ENCODE peak calls at places on chromosomes 5 and 9, in eight cellular contexts. B, K, E, G, W, T, O and R are unnamed samples.
A peak's percentile ranks its signal among the peaks of the same experiment; 100 is the strongest.

GRCh38 chr5:10689391-10690081 is 71.5 kb downstream of the DAP start:
- DNase-seq in B (no peak), K (peak; percentile 68), E (peak; percentile 40), G (peak; percentile 86), W (peak; percentile 10), T (no peak), O (peak; percentile 60), R (no peak)

GRCh38 chr5:139660916-139661814 is 13.0 kb downstream of the CXXC5 start:
- DNase-seq in B (peak; percentile 92), K (peak; percentile 81), E (no peak), G (peak; percentile 44), W (no peak), T (peak; percentile 63), O (peak; percentile 84), R (peak; percentile 87)

GRCh38 chr9:131483319-131484050 is 19.2 kb upstream of the POMT1 start:
- DNase-seq in B (no peak), K (no peak), E (no peak), G (no peak), W (no peak), T (no peak), O (no peak), R (no peak)

GRCh38 chr5:17394086-17394485 is 103.9 kb upstream of the TAF11L2 start:
- DNase-seq in B (no peak), K (no peak), E (no peak), G (no peak), W (no peak), T (no peak), O (no peak), R (no peak)

GRCh38 chr5:1983919-1984695 is 101.4 kb upstream of the IRX4 start:
- DNase-seq in B (no peak), K (no peak), E (no peak), G (peak; percentile 38), W (no peak), T (no peak), O (no peak), R (no peak)

GRCh38 chr9:93960221-93960970 is 5.2 kb upstream of the BARX1 start:
- DNase-seq in B (peak; percentile 51), K (peak; percentile 20), E (no peak), G (peak; percentile 75), W (no peak), T (no peak), O (peak; percentile 60), R (no peak)

GRCh38 chr5:168818586-168818985 is 239.4 kb upstream of the PANK3 start:
- DNase-seq in B (no peak), K (no peak), E (no peak), G (no peak), W (no peak), T (no peak), O (no peak), R (no peak)

GRCh38 chr9:14428781-14429230 is 114.9 kb upstream of the NFIB start:
- DNase-seq in B (peak; percentile 89), K (peak; percentile 73), E (peak; percentile 70), G (peak; percentile 97), W (peak; percentile 25), T (peak; percentile 57), O (peak; percentile 53), R (peak; percentile 49)

GRCh38 chr5:180785794-180786221 is 16.8 kb downstream of the MGAT1 start:
- DNase-seq in B (peak; percentile 66), K (peak; percentile 76), E (no peak), G (peak; percentile 91), W (no peak), T (no peak), O (no peak), R (peak; percentile 86)

GRCh38 chr5:68407312-68408239 is 192.0 kb downstream of the PIK3R1 start:
- DNase-seq in B (no peak), K (no peak), E (no peak), G (no peak), W (no peak), T (no peak), O (no peak), R (no peak)

GRCh38 chr5:3601929-3602712 is 6.5 kb downstream of the IRX1 start:
- DNase-seq in B (no peak), K (no peak), E (no peak), G (no peak), W (no peak), T (no peak), O (peak; percentile 16), R (no peak)

GRCh38 chr5:68344447-68345111 is 129.0 kb downstream of the PIK3R1 start:
- DNase-seq in B (peak; percentile 49), K (peak; percentile 52), E (no peak), G (no peak), W (peak; percentile 70), T (no peak), O (no peak), R (peak; percentile 49)

GRCh38 chr5:102911973-102912372 is 156.9 kb downstream of the PAM start:
- DNase-seq in B (no peak), K (peak; percentile 92), E (no peak), G (no peak), W (no peak), T (peak; percentile 61), O (no peak), R (peak; percentile 4)

GRCh38 chr9:76988941-76989340 is 30.5 kb upstream of the FOXB2 start:
- DNase-seq in B (no peak), K (no peak), E (no peak), G (no peak), W (no peak), T (no peak), O (no peak), R (no peak)

GRCh38 chr9:33025572-33026347 is 687 bp downstream of the DNAJA1 start:
- DNase-seq in B (peak; percentile 83), K (peak; percentile 46), E (peak; percentile 76), G (peak; percentile 86), W (peak; percentile 74), T (no peak), O (peak; percentile 91), R (peak; percentile 50)

GRCh38 chr5:76867827-76868693 is 18.2 kb downstream of the S100Z start:
- DNase-seq in B (peak; percentile 83), K (peak; percentile 75), E (peak; percentile 85), G (peak; percentile 86), W (peak; percentile 76), T (peak; percentile 63), O (peak; percentile 74), R (peak; percentile 94)

GRCh38 chr9:38227061-38227540 is 158.1 kb upstream of the SHB start:
- DNase-seq in B (peak; percentile 90), K (peak; percentile 92), E (peak; percentile 93), G (peak; percentile 84), W (peak; percentile 87), T (no peak), O (peak; percentile 75), R (peak; percentile 96)

GRCh38 chr5:79023323-79023722 is 38.2 kb upstream of the ARSB start:
- DNase-seq in B (no peak), K (no peak), E (no peak), G (peak; percentile 6), W (no peak), T (no peak), O (peak; percentile 17), R (no peak)
- H3K4me2 ChIP-seq in B (no peak overlapping the region), K (no peak overlapping the region), E (no peak overlapping the region), G (no peak overlapping the region), W (no peak overlapping the region), T (no peak overlapping the region), O (no peak overlapping the region), R (no peak overlapping the region)

DNA sequence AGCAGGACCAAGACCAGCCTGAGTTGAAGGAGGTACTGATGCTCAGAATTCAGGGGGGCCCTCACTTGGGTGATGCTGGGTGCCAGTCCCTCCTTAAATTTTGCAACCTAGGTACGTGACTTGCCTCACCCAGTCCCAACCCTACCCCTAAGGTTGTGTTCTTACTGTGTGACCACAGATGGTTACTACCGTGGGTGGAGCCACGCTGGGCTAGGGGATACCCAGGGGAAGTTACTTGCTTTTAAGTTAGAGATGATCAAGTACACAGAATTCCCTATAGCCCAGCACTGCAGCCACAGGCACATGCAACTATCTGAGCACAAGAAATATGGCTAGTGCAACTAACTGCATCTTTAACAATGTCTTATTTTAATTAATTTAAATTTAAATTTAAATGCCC is 32.9 kb downstream of the NXNL2 start:
- DNase-seq in B (no peak), K (no peak), E (no peak), G (no peak), W (no peak), T (no peak), O (no peak), R (no peak)
- TF ChIP-seq CTCF in B (no peak), K (no peak), E (no peak), G (no peak), W (no peak), T (no peak), O (no peak), R (no peak)

GRCh38 chr5:72353046-72353445 is 32.9 kb downstream of the PTCD2 start:
- DNase-seq in B (no peak), K (peak; percentile 30), E (no peak), G (no peak), W (no peak), T (no peak), O (no peak), R (no peak)
- H3K9me2 ChIP-seq in B (no peaks in the 10 kb centered on the region), K (no peaks in the 10 kb centered on the region), E (no peaks in the 10 kb centered on the region), G (no peaks in the 10 kb centered on the region), W (no peaks in the 10 kb centered on the region), T (no peaks in the 10 kb centered on the region), O (no peaks in the 10 kb centered on the region), R (no peaks in the 10 kb centered on the region)

GRCh38 chr5:176739461-176740051 is 70.8 kb upstream of the UNC5A start:
- DNase-seq in B (no peak), K (no peak), E (no peak), G (peak; percentile 64), W (no peak), T (no peak), O (peak; percentile 66), R (no peak)
- H3K4me2 ChIP-seq in B (no peak overlapping the region), K (no peak overlapping the region), E (no peak overlapping the region), G (peak overlapping the region; percentile 50), W (no peak overlapping the region), T (no peak overlapping the region), O (no peak overlapping the region), R (no peak overlapping the region)

GRCh38 chr5:176619203-176619568 is 9.2 kb upstream of the GPRIN1 start:
- DNase-seq in B (peak; percentile 78), K (no peak), E (peak; percentile 91), G (peak; percentile 98), W (no peak), T (peak; percentile 79), O (peak; percentile 98), R (peak; percentile 54)
- TF ChIP-seq CTCF in B (no peak), K (no peak), E (peak; percentile 66), G (peak; percentile 54), W (no peak), T (peak; percentile 58), O (peak; percentile 59), R (no peak)

GRCh38 chr9:96086936-96087582 is 211.6 kb downstream of the ERCC6L2 start:
- DNase-seq in B (peak; percentile 56), K (no peak), E (no peak), G (no peak), W (no peak), T (no peak), O (no peak), R (no peak)
- H3K9me2 ChIP-seq in B (no peaks in the 10 kb centered on the region), K (no peaks in the 10 kb centered on the region), E (no peaks in the 10 kb centered on the region), G (peaks cover 8% of the 10 kb centered on the region), W (no peaks in the 10 kb centered on the region), T (no peaks in the 10 kb centered on the region), O (no peaks in the 10 kb centered on the region), R (no peaks in the 10 kb centered on the region)

DNA sequence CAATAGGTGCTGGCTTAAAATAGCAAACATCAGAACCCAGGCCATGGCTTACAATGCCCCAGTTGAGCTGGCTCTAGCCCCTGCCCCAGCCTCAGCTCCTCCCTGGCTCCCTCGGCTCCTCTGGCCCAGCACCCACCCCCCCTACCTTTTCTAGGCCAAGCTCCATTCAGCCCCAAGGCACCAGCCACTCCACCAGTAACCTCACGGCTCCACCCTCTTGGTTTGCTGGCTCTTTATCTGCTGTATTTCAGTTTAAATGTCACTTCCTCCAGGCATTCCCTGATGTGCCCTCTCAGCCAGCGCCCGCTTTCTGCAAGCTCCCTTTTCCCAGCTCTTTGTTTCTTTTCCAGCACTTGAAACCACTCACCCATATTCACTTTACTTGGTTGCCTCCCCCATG is 10.6 kb downstream of the C1QTNF2 start:
- DNase-seq in B (peak; percentile 27), K (no peak), E (no peak), G (peak; percentile 34), W (no peak), T (no peak), O (peak; percentile 56), R (no peak)
- H3K4me2 ChIP-seq in B (no peak overlapping the region), K (no peak overlapping the region), E (no peak overlapping the region), G (peak overlapping the region; percentile 13), W (no peak overlapping the region), T (no peak overlapping the region), O (no peak overlapping the region), R (no peak overlapping the region)